ENCODE peak calls at places on chromosome 16, in six cellular contexts. J is BJ, O is EL, U is neural progenitor cell, P is lower leg skin, W is NCI-H1436. I is an unnamed sample.

GRCh38 chr16:49833055-49833454 is 22.9 kb downstream of the ZNF423 start:
- DNase-seq in O (no peak), U (no peak), J (no peak), W (no peak), P (peak), I (no peak)

GRCh38 chr16:35174006-35174405 is 1714.6 kb downstream of the TP53TG3F start:
- DNase-seq in O (no peak), P (no peak), J (no peak), U (no peak), W (no peak), I (no peak)

GRCh38 chr16:56600398-56600999 is 7.9 kb upstream of the MT2A start:
- DNase-seq in W (peak), P (peak), O (peak), J (no peak), U (peak), I (peak)

GRCh38 chr16:20041924-20042596 is 31.6 kb downstream of the GPR139 start:
- DNase-seq in O (no peak), P (no peak), U (no peak), W (no peak), J (no peak), I (no peak)

GRCh38 chr16:50467943-50468748 is 80.0 kb upstream of the NKD1 start:
- DNase-seq in J (no peak), P (peak), O (no peak), W (peak), U (peak), I (no peak)

GRCh38 chr16:76265434-76266045 is 11.7 kb upstream of the CNTNAP4 start:
- DNase-seq in U (peak), J (no peak), O (peak), W (peak), P (no peak), I (peak)

GRCh38 chr16:17777461-17777863 is 306.7 kb upstream of the XYLT1 start:
- DNase-seq in U (no peak), O (peak), P (no peak), J (no peak), W (no peak), I (no peak)

GRCh38 chr16:84973226-84973625 is 38.1 kb downstream of the ZDHHC7 start:
- DNase-seq in P (no peak), W (no peak), J (no peak), O (no peak), U (no peak), I (no peak)

GRCh38 chr16:64696872-64697271 is 425.0 kb downstream of the CDH11 start:
- DNase-seq in U (no peak), J (no peak), P (no peak), W (no peak), O (peak), I (no peak)

GRCh38 chr16:49596699-49597291 is 223.2 kb downstream of the C16orf78 start:
- DNase-seq in U (no peak), O (no peak), J (no peak), P (peak), W (no peak), I (no peak)

GRCh38 chr16:13018026-13018425 is 116.6 kb downstream of the SHISA9 start:
- DNase-seq in O (no peak), J (no peak), W (no peak), P (no peak), U (no peak), I (no peak)